ENCODE peak calls at places on chromosomes 13 and 19, in ten cellular contexts. K is A549, Q is fibroblast of lung, B is mucosa of descending colon, Y is endothelial cell, G is foreskin fibroblast, V is lower lobe of right lung, M is astrocyte, R is IMR-90, W is endodermal cell. S is an unnamed sample.

GRCh38 chr13:44768233-44768632 is 192.1 kb upstream of the TSC22D1 start:
- DNase-seq in Y (no peak), G (no peak), W (no peak), V (no peak), M (no peak), K (no peak), R (no peak), B (no peak), Q (no peak), S (no peak)

GRCh38 chr19:36686365-36687213 is 823 bp upstream of the ZNF567 start:
- DNase-seq in W (peak), V (peak), K (no peak), Y (no peak), R (peak), G (peak), B (peak), M (peak), Q (peak), S (no peak)

GRCh38 chr13:102903659-102904407 is 58.0 kb downstream of the ERCC5 start:
- DNase-seq in V (no peak), G (peak), K (peak), R (peak), Q (peak), W (peak), B (no peak), Y (peak), M (no peak), S (no peak)

GRCh38 chr19:46840157-46840942 is 10.3 kb downstream of the AP2S1 start:
- DNase-seq in R (peak), G (peak), K (no peak), Y (peak), Q (peak), V (no peak), B (peak), W (peak), M (no peak), S (no peak)

GRCh38 chr19:15438124-15438496 is 11.6 kb downstream of the WIZ start:
- DNase-seq in K (no peak), V (no peak), M (no peak), G (no peak), Q (no peak), Y (no peak), B (no peak), R (no peak), W (no peak), S (no peak)

GRCh38 chr13:45391926-45392325 is 26.2 kb downstream of the SLC25A30 start:
- DNase-seq in Q (no peak), K (no peak), W (no peak), B (no peak), V (no peak), M (no peak), G (no peak), Y (no peak), R (no peak), S (no peak)

GRCh38 chr13:113631341-113632095 is 26.5 kb downstream of the ATP4B start:
- DNase-seq in M (no peak), W (no peak), G (no peak), Y (no peak), Q (no peak), R (no peak), K (no peak), V (peak), B (no peak), S (peak)

GRCh38 chr19:39483141-39483540 is 2.5 kb downstream of the TIMM50 start:
- DNase-seq in G (no peak), V (no peak), M (no peak), Q (no peak), K (no peak), R (no peak), Y (no peak), W (no peak), B (no peak), S (no peak)

GRCh38 chr19:10872551-10873107 is 1.3 kb downstream of the CARM1 start:
- DNase-seq in Q (no peak), G (no peak), K (no peak), W (peak), R (no peak), V (no peak), Y (no peak), M (no peak), B (no peak), S (no peak)

GRCh38 chr13:73901324-73902068 is 232.7 kb downstream of the KLF12 start:
- DNase-seq in V (no peak), W (no peak), Y (no peak), B (no peak), K (no peak), R (no peak), M (no peak), G (no peak), Q (no peak), S (no peak)

GRCh38 chr19:35138305-35138799 is 272 bp upstream of the FXYD1 start:
- DNase-seq in Q (peak), R (no peak), K (no peak), B (no peak), V (no peak), Y (no peak), M (no peak), W (no peak), G (peak), S (no peak)

GRCh38 chr13:51619614-51620013 is 35.4 kb downstream of the WDFY2 start:
- DNase-seq in R (peak), V (no peak), W (no peak), Q (peak), G (peak), K (no peak), M (peak), Y (no peak), B (no peak), S (no peak)

GRCh38 chr19:680287-681028 is 4.3 kb downstream of the FSTL3 start:
- DNase-seq in B (peak), V (peak), M (peak), K (peak), W (peak), R (peak), Q (peak), Y (peak), G (peak), S (peak)

GRCh38 chr19:15740785-15741184 is 3.0 kb downstream of the OR10H3 start:
- DNase-seq in M (no peak), K (no peak), V (no peak), G (no peak), W (no peak), Q (no peak), R (no peak), Y (no peak), B (no peak), S (no peak)

GRCh38 chr19:53927745-53928144 is 18.7 kb downstream of the CACNG7 start:
- DNase-seq in W (peak), Q (peak), B (peak), V (no peak), Y (peak), R (peak), K (no peak), G (peak), M (peak), S (no peak)

GRCh38 chr19:5696196-5697021 is 6.3 kb downstream of the RPL36 start:
- DNase-seq in Y (no peak), V (no peak), B (no peak), K (no peak), W (peak), M (no peak), Q (no peak), G (no peak), R (no peak), S (no peak)

GRCh38 chr19:29487432-29487831 is 38.4 kb upstream of the VSTM2B start:
- DNase-seq in G (no peak), K (no peak), Y (no peak), Q (no peak), W (peak), V (peak), R (no peak), B (no peak), M (no peak), S (no peak)

GRCh38 chr19:57324992-57325391 is 4.7 kb downstream of the ZNF543 start:
- DNase-seq in K (no peak), G (no peak), Q (no peak), Y (no peak), B (no peak), R (no peak), M (no peak), W (no peak), V (no peak), S (no peak)

GRCh38 chr19:2495651-2496316 is 19.9 kb downstream of the GADD45B start:
- DNase-seq in Q (peak), B (peak), G (peak), K (no peak), R (no peak), M (no peak), W (no peak), V (no peak), Y (no peak), S (no peak)

GRCh38 chr19:49930483-49931011 is 1.2 kb upstream of the NUP62 start:
- DNase-seq in V (no peak), Q (no peak), M (no peak), Y (peak), W (peak), K (no peak), R (no peak), G (peak), B (peak), S (no peak)

GRCh38 chr19:40614595-40615411 is 13.6 kb downstream of the LTBP4 start:
- DNase-seq in B (peak), Y (peak), G (peak), Q (peak), K (no peak), R (peak), V (peak), W (peak), M (peak), S (peak)

GRCh38 chr13:23180711-23181110 is at the start of gene SGCG:
- DNase-seq in G (peak), B (no peak), Y (no peak), Q (peak), K (no peak), V (no peak), R (no peak), M (no peak), W (no peak), S (no peak)

GRCh38 chr13:23175920-23176319 is 4.9 kb upstream of the SGCG start:
- DNase-seq in V (no peak), Q (peak), Y (no peak), M (no peak), W (no peak), R (peak), B (no peak), G (peak), K (no peak), S (no peak)
- TF ChIP-seq CTCF in V (peak), Q (peak), Y (peak), M (peak), W (peak), R (peak), B (no peak), G (no peak), K (peak), S (peak)

GRCh38 chr13:94552095-94552494 is 43.9 kb downstream of the TGDS start:
- DNase-seq in Y (no peak), K (no peak), G (no peak), M (no peak), B (no peak), V (no peak), R (no peak), W (no peak), Q (no peak), S (no peak)

GRCh38 chr13:94546071-94546839 is 49.7 kb downstream of the TGDS start:
- DNase-seq in V (no peak), M (no peak), Q (no peak), R (no peak), W (peak), K (no peak), G (no peak), B (no peak), Y (no peak), S (no peak)

GRCh38 chr13:94549241-94550029 is 46.5 kb downstream of the TGDS start:
- DNase-seq in G (peak), B (peak), M (peak), R (peak), Y (peak), K (peak), Q (peak), V (peak), W (peak), S (peak)

GRCh38 chr13:94550030-94550738 is 45.8 kb downstream of the TGDS start:
- DNase-seq in M (peak), Q (peak), R (peak), Y (no peak), W (no peak), K (peak), B (no peak), V (no peak), G (peak), S (no peak)

DNA sequence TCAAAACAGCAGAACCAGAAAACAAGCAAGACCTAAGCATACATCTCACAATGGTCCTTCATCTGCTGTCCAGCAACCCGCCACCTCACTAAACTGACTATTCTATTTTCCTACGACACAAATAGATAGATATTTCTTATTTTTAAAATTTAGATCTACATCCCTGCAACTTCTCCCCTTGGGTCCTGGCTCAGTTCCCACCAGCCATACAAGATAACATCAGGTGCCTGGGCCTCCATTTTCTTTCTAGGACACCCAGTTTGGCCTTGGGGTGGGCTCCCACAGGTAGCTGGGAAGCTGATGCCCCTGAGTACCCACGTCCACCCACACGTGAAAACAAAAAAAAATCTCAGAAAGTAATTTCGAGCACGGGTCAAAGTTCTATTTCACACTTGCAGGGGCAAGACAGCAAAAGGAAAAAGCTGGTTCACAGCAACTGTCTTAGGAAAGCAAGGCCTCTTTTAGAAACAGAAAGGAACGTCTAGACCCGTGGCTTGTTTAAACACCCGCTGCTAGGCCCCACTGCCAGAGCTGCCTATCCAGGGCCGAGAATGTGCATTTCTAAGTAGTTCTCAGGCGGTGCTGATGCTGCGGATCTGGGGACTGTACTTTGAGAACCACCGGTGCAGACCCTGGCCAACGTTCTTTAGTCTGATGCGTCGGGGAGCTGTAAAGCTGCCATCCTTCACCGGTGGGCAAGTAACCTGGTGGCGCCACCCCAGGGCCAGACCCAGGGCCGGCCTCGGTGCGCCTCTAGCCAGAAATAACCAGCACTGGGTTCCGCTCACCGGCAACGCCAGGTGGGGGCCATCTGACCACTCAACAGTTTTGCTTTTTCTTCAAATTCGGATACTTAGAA is 47.3 kb downstream of the TGDS start:
- DNase-seq in M (peak), Q (peak), B (peak), V (peak), Y (peak), G (peak), R (peak), W (peak), K (peak), S (no peak)
- TF ChIP-seq CTCF in M (no peak), Q (no peak), B (no peak), V (peak), Y (no peak), G (no peak), R (peak), W (peak), K (peak), S (no peak)

DNA sequence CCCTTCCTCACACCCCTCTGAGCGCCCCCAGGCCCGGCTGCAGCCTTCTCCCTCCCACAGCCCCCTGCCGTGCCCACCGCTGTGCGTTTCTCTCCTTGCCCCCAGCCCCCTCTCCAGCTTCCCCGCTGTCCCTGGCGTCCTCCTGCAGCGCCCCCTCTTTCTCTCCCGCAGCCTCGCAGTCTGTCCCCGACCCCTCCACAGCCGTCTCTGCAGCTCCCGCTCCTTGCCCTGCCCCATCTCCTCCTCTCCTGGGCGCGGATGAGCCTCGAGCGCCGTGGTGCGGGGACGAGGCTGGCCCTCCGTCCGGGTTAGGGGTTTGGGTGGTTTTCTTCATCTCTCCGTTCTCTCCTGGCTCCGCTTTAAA is 1.1 kb downstream of the KMT5C start:
- DNase-seq in G (peak), M (no peak), V (no peak), K (no peak), B (peak), Y (peak), Q (no peak), W (no peak), R (no peak), S (no peak)
- TF ChIP-seq CTCF in G (peak), M (no peak), V (no peak), K (peak), B (no peak), Y (no peak), Q (no peak), W (peak), R (peak), S (no peak)

GRCh38 chr13:37473035-37473434 is 125.5 kb downstream of the POSTN start:
- DNase-seq in M (no peak), V (no peak), Y (no peak), B (no peak), Q (no peak), W (peak), K (no peak), R (no peak), G (no peak), S (no peak)
- TF ChIP-seq CTCF in M (no peak), V (no peak), Y (peak), B (no peak), Q (no peak), W (peak), K (no peak), R (no peak), G (no peak), S (no peak)

GRCh38 chr19:17633700-17634099 is 54.5 kb downstream of the UNC13A start:
- DNase-seq in R (no peak), B (no peak), G (no peak), V (no peak), W (no peak), M (no peak), K (no peak), Y (no peak), Q (no peak), S (no peak)
- TF ChIP-seq CTCF in R (no peak), B (no peak), G (no peak), V (no peak), W (no peak), M (no peak), K (no peak), Y (no peak), Q (no peak), S (no peak)

GRCh38 chr13:50374517-50374916 is 359.3 kb downstream of the KCNRG start:
- DNase-seq in B (no peak), W (no peak), V (no peak), Y (no peak), Q (no peak), G (no peak), K (no peak), M (no peak), R (no peak), S (no peak)

GRCh38 chr13:50378513-50378970 is 363.3 kb downstream of the KCNRG start:
- DNase-seq in Q (no peak), V (no peak), G (no peak), K (no peak), R (no peak), B (no peak), W (no peak), Y (no peak), M (no peak), S (no peak)

GRCh38 chr13:50375792-50376191 is 360.5 kb downstream of the KCNRG start:
- DNase-seq in B (no peak), Y (no peak), G (peak), W (no peak), M (peak), R (peak), K (no peak), V (no peak), Q (peak), S (no peak)

GRCh38 chr13:50377726-50378270 is 362.6 kb downstream of the KCNRG start:
- DNase-seq in B (no peak), M (no peak), K (no peak), V (no peak), R (no peak), Y (no peak), G (no peak), Q (no peak), W (no peak), S (no peak)

DNA sequence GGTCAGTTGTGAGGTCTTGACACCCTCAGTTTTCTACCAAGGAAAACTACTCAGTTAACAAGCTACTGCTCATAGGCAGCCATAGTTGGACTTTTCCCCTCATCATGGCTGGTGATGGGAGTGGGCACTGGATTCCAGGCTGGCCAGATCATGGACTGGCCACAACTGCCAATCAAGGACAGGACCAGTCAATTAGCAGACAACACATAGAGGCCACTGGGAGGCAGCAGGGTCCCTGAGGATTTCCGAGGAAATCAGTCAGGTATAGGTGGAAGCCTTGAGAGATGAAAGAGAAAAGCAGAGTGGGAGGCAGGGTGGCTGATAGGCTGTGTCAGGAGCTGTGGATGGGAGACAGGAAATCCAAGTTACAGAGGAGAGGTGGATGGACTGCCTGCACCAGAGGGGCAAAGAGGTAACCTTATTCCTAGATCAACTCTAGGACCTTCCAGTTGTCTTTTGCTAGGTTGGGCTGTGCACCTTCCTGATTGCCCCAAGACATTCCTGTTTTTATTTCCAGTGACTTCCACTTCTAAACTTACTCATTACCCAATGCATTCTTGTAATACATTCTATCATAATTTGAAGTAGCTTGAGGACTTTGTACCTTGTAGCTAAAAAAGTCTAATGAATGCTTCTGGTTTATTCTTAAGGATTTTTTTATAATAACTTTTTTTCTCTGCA is 361.8 kb downstream of the KCNRG start:
- DNase-seq in W (peak), Y (no peak), Q (no peak), K (no peak), M (no peak), V (no peak), B (peak), R (no peak), G (no peak), S (no peak)
- TF ChIP-seq CTCF in W (peak), Y (no peak), Q (no peak), K (no peak), M (no peak), V (no peak), B (no peak), R (no peak), G (no peak), S (no peak)

GRCh38 chr13:62512194-62513141 is 1096.8 kb upstream of the PCDH20 start:
- DNase-seq in W (peak), Y (peak), B (peak), K (peak), M (no peak), Q (peak), G (peak), R (peak), V (no peak), S (no peak)
- TF ChIP-seq CTCF in W (peak), Y (peak), B (no peak), K (peak), M (peak), Q (peak), G (peak), R (peak), V (peak), S (peak)